ENCODE peak calls at places on chromosomes 2 and 18, in five cellular contexts. E is Daoy; W is stimulated activated naive CD8-positive, alpha-beta T cell treated with anti-CD3 and anti-CD28 coated beads, Interleukin-15, Interleukin-2, amounts not matched to agents 100 U/mL and 50 U/mL, for 24 hours; S is ecto neural progenitor cell; O is GM06990. J is an unnamed sample.

GRCh38 chr2:127104881-127105655 is 1.9 kb downstream of the BIN1 start:
- DNase-seq in E (peak), W (no peak), S (no peak), O (no peak), J (no peak)

GRCh38 chr2:199775297-199775696 is 75.7 kb downstream of the FTCDNL1 start:
- DNase-seq in E (peak), W (no peak), S (no peak), O (no peak), J (no peak)

GRCh38 chr2:215657844-215658243 is 222.0 kb upstream of the FN1 start:
- DNase-seq in E (peak), W (no peak), S (no peak), O (no peak), J (no peak)

GRCh38 chr2:216279459-216279858 is 92.8 kb downstream of the MARCHF4 start:
- DNase-seq in E (no peak), W (no peak), S (no peak), O (no peak), J (no peak)

GRCh38 chr2:25617948-25618646 is 55.3 kb downstream of the DTNB start:
- DNase-seq in E (peak), W (no peak), S (no peak), O (no peak), J (no peak)

GRCh38 chr2:195532628-195533271 is 124.3 kb upstream of the SLC39A10 start:
- DNase-seq in E (no peak), W (no peak), S (no peak), O (peak), J (no peak)

GRCh38 chr2:23563673-23564617 is 179.0 kb downstream of the KLHL29 start:
- DNase-seq in E (peak), W (no peak), S (peak), O (no peak), J (no peak)

GRCh38 chr2:222708274-222708710 is 36.8 kb downstream of the MOGAT1 start:
- DNase-seq in E (peak), W (peak), S (peak), O (peak), J (peak)

GRCh38 chr2:208373460-208374089 is 33.0 kb upstream of the PTH2R start:
- DNase-seq in E (peak), W (no peak), S (peak), O (no peak), J (no peak)

GRCh38 chr18:46683252-46683651 is 26.2 kb upstream of the LOXHD1 start:
- DNase-seq in E (no peak), W (no peak), S (no peak), O (no peak), J (no peak)

GRCh38 chr2:205337307-205337706 is 345.0 kb upstream of the NRP2 start:
- DNase-seq in E (no peak), W (no peak), S (no peak), O (no peak), J (no peak)

GRCh38 chr18:136433-136832 is 21.9 kb upstream of the USP14 start:
- DNase-seq in E (no peak), W (peak), S (no peak), O (no peak), J (peak)

GRCh38 chr2:72129676-72130340 is 17.9 kb downstream of the CYP26B1 start:
- DNase-seq in E (no peak), W (no peak), S (peak), O (no peak), J (no peak)

GRCh38 chr2:8004250-8004681 is 677.6 kb upstream of the ID2 start:
- DNase-seq in E (no peak), W (no peak), S (no peak), O (no peak), J (no peak)

GRCh38 chr2:163887182-163887581 is 151.4 kb upstream of the FIGN start:
- DNase-seq in E (no peak), W (no peak), S (no peak), O (no peak), J (no peak)

GRCh38 chr2:121210691-121211090 is 74.3 kb downstream of the TFCP2L1 start:
- DNase-seq in E (peak), W (no peak), S (no peak), O (no peak), J (no peak)

GRCh38 chr2:73290049-73290839 is 3.1 kb downstream of the EGR4 start:
- DNase-seq in E (peak), W (peak), S (no peak), O (peak), J (peak)

GRCh38 chr2:30191107-30191506 is 40.2 kb upstream of the LBH start:
- DNase-seq in E (no peak), W (no peak), S (no peak), O (no peak), J (no peak)

GRCh38 chr2:234447189-234447588 is 49.7 kb downstream of the ARL4C start:
- DNase-seq in E (no peak), W (no peak), S (no peak), O (no peak), J (no peak)

GRCh38 chr2:27009716-27010115 is 23.0 kb upstream of the TMEM214 start:
- DNase-seq in E (no peak), W (no peak), S (no peak), O (no peak), J (no peak)

GRCh38 chr2:219429958-219430586 is 4.6 kb upstream of the SPEG start:
- DNase-seq in E (no peak), W (no peak), S (no peak), O (no peak), J (no peak)

GRCh38 chr18:21053127-21053526 is 58.5 kb downstream of the ROCK1 start:
- DNase-seq in E (no peak), W (no peak), S (no peak), O (no peak), J (no peak)

GRCh38 chr18:10036479-10036878 is 122.7 kb downstream of the VAPA start:
- DNase-seq in E (no peak), W (no peak), S (no peak), O (no peak), J (no peak)

GRCh38 chr2:141490886-141491285 is 639.9 kb downstream of the LRP1B start:
- DNase-seq in E (no peak), W (no peak), S (no peak), O (no peak), J (no peak)

GRCh38 chr18:54558609-54559585 is 32.1 kb upstream of the DYNAP start:
- DNase-seq in E (no peak), W (no peak), S (no peak), O (peak), J (no peak)

J was measured in activated naive CD8-positive, alpha-beta T cell treated with anti-CD3 and anti-CD28 coated beads for 36 hours.